ENCODE peak calls at places on chromosomes 1 and 21, in ten cellular contexts. One of them, this sample, is unnamed.

GRCh38 chr1:17891205-17892110 is 136.3 kb downstream of the ACTL8 start:
- DNase-seq in activated CD4-positive, alpha-beta T cell treated with anti-CD3 and anti-CD28 coated beads for 1 hour: no peak
- DNase-seq in A549: no peak
- DNase-seq in brain microvascular endothelial cell: no peak
- DNase-seq in non-pigmented ciliary epithelial cell: no peak
- DNase-seq in iris pigment epithelial cell: no peak
- DNase-seq in stimulated activated CD4-positive, alpha-beta T cell treated with anti-CD3 and anti-CD28 coated beads, Interleukin-15, amount 100 ng/mL, for 1 hour: no peak
- DNase-seq in C1 segment of cervical spinal cord: no peak
- DNase-seq in fibroblast of pulmonary artery: no peak
- DNase-seq in adrenal gland: no peak
- DNase-seq in this sample: no peak

GRCh38 chr1:165581926-165582325 is 38.1 kb downstream of the LRRC52 start:
- DNase-seq in A549: no peak
- DNase-seq in non-pigmented ciliary epithelial cell: no peak
- DNase-seq in fibroblast of pulmonary artery: no peak
- DNase-seq in brain microvascular endothelial cell: no peak
- DNase-seq in adrenal gland: no peak
- DNase-seq in activated CD4-positive, alpha-beta T cell treated with anti-CD3 and anti-CD28 coated beads for 1 hour: no peak
- DNase-seq in iris pigment epithelial cell: no peak
- DNase-seq in stimulated activated CD4-positive, alpha-beta T cell treated with anti-CD3 and anti-CD28 coated beads, Interleukin-15, amount 100 ng/mL, for 1 hour: no peak
- DNase-seq in C1 segment of cervical spinal cord: no peak
- DNase-seq in this sample: no peak

GRCh38 chr21:44952116-44952928 is 12.5 kb downstream of the SLX9 start:
- DNase-seq in A549: no peak
- DNase-seq in activated CD4-positive, alpha-beta T cell treated with anti-CD3 and anti-CD28 coated beads for 1 hour: no peak
- DNase-seq in brain microvascular endothelial cell: no peak
- DNase-seq in stimulated activated CD4-positive, alpha-beta T cell treated with anti-CD3 and anti-CD28 coated beads, Interleukin-15, amount 100 ng/mL, for 1 hour: no peak
- DNase-seq in adrenal gland: no peak
- DNase-seq in non-pigmented ciliary epithelial cell: no peak
- DNase-seq in C1 segment of cervical spinal cord: no peak
- DNase-seq in fibroblast of pulmonary artery: no peak
- DNase-seq in iris pigment epithelial cell: no peak
- DNase-seq in this sample: no peak

GRCh38 chr1:110098222-110099026 is 13.8 kb upstream of the UBL4B start:
- DNase-seq in brain microvascular endothelial cell: no peak
- DNase-seq in adrenal gland: peak
- DNase-seq in iris pigment epithelial cell: no peak
- DNase-seq in non-pigmented ciliary epithelial cell: no peak
- DNase-seq in C1 segment of cervical spinal cord: no peak
- DNase-seq in fibroblast of pulmonary artery: no peak
- DNase-seq in stimulated activated CD4-positive, alpha-beta T cell treated with anti-CD3 and anti-CD28 coated beads, Interleukin-15, amount 100 ng/mL, for 1 hour: no peak
- DNase-seq in activated CD4-positive, alpha-beta T cell treated with anti-CD3 and anti-CD28 coated beads for 1 hour: no peak
- DNase-seq in A549: no peak
- DNase-seq in this sample: no peak

GRCh38 chr21:45209685-45210284 is 77.9 kb downstream of the POFUT2 start:
- DNase-seq in non-pigmented ciliary epithelial cell: no peak
- DNase-seq in fibroblast of pulmonary artery: no peak
- DNase-seq in activated CD4-positive, alpha-beta T cell treated with anti-CD3 and anti-CD28 coated beads for 1 hour: no peak
- DNase-seq in iris pigment epithelial cell: no peak
- DNase-seq in A549: no peak
- DNase-seq in brain microvascular endothelial cell: no peak
- DNase-seq in stimulated activated CD4-positive, alpha-beta T cell treated with anti-CD3 and anti-CD28 coated beads, Interleukin-15, amount 100 ng/mL, for 1 hour: no peak
- DNase-seq in C1 segment of cervical spinal cord: no peak
- DNase-seq in adrenal gland: no peak
- DNase-seq in this sample: no peak

GRCh38 chr1:171817511-171818265 is 23.6 kb upstream of the DNM3 start:
- DNase-seq in C1 segment of cervical spinal cord: no peak
- DNase-seq in brain microvascular endothelial cell: peak
- DNase-seq in iris pigment epithelial cell: peak
- DNase-seq in stimulated activated CD4-positive, alpha-beta T cell treated with anti-CD3 and anti-CD28 coated beads, Interleukin-15, amount 100 ng/mL, for 1 hour: no peak
- DNase-seq in non-pigmented ciliary epithelial cell: no peak
- DNase-seq in adrenal gland: peak
- DNase-seq in fibroblast of pulmonary artery: peak
- DNase-seq in A549: peak
- DNase-seq in activated CD4-positive, alpha-beta T cell treated with anti-CD3 and anti-CD28 coated beads for 1 hour: no peak
- DNase-seq in this sample: no peak

GRCh38 chr1:17860812-17861211 is 105.7 kb downstream of the ACTL8 start:
- DNase-seq in fibroblast of pulmonary artery: no peak
- DNase-seq in iris pigment epithelial cell: no peak
- DNase-seq in brain microvascular endothelial cell: no peak
- DNase-seq in adrenal gland: no peak
- DNase-seq in A549: no peak
- DNase-seq in C1 segment of cervical spinal cord: no peak
- DNase-seq in activated CD4-positive, alpha-beta T cell treated with anti-CD3 and anti-CD28 coated beads for 1 hour: no peak
- DNase-seq in stimulated activated CD4-positive, alpha-beta T cell treated with anti-CD3 and anti-CD28 coated beads, Interleukin-15, amount 100 ng/mL, for 1 hour: no peak
- DNase-seq in non-pigmented ciliary epithelial cell: no peak
- DNase-seq in this sample: no peak

GRCh38 chr1:64308856-64309255 is 105.4 kb downstream of the UBE2U start:
- DNase-seq in A549: no peak
- DNase-seq in adrenal gland: no peak
- DNase-seq in non-pigmented ciliary epithelial cell: no peak
- DNase-seq in fibroblast of pulmonary artery: no peak
- DNase-seq in stimulated activated CD4-positive, alpha-beta T cell treated with anti-CD3 and anti-CD28 coated beads, Interleukin-15, amount 100 ng/mL, for 1 hour: no peak
- DNase-seq in C1 segment of cervical spinal cord: peak
- DNase-seq in iris pigment epithelial cell: peak
- DNase-seq in activated CD4-positive, alpha-beta T cell treated with anti-CD3 and anti-CD28 coated beads for 1 hour: no peak
- DNase-seq in brain microvascular endothelial cell: no peak
- DNase-seq in this sample: no peak

GRCh38 chr1:70919924-70920323 is 127.7 kb downstream of the PTGER3 start:
- DNase-seq in stimulated activated CD4-positive, alpha-beta T cell treated with anti-CD3 and anti-CD28 coated beads, Interleukin-15, amount 100 ng/mL, for 1 hour: no peak
- DNase-seq in non-pigmented ciliary epithelial cell: no peak
- DNase-seq in iris pigment epithelial cell: no peak
- DNase-seq in adrenal gland: no peak
- DNase-seq in brain microvascular endothelial cell: no peak
- DNase-seq in A549: no peak
- DNase-seq in fibroblast of pulmonary artery: no peak
- DNase-seq in C1 segment of cervical spinal cord: no peak
- DNase-seq in activated CD4-positive, alpha-beta T cell treated with anti-CD3 and anti-CD28 coated beads for 1 hour: no peak
- DNase-seq in this sample: no peak

GRCh38 chr1:159015440-159015909 is 5.8 kb downstream of the IFI16 start:
- DNase-seq in stimulated activated CD4-positive, alpha-beta T cell treated with anti-CD3 and anti-CD28 coated beads, Interleukin-15, amount 100 ng/mL, for 1 hour: peak
- DNase-seq in A549: no peak
- DNase-seq in non-pigmented ciliary epithelial cell: peak
- DNase-seq in C1 segment of cervical spinal cord: peak
- DNase-seq in adrenal gland: peak
- DNase-seq in brain microvascular endothelial cell: peak
- DNase-seq in iris pigment epithelial cell: peak
- DNase-seq in activated CD4-positive, alpha-beta T cell treated with anti-CD3 and anti-CD28 coated beads for 1 hour: peak
- DNase-seq in fibroblast of pulmonary artery: peak
- DNase-seq in this sample: peak

GRCh38 chr1:51445346-51446090 is 73.5 kb downstream of the EPS15 start:
- DNase-seq in fibroblast of pulmonary artery: no peak
- DNase-seq in activated CD4-positive, alpha-beta T cell treated with anti-CD3 and anti-CD28 coated beads for 1 hour: no peak
- DNase-seq in non-pigmented ciliary epithelial cell: no peak
- DNase-seq in brain microvascular endothelial cell: no peak
- DNase-seq in C1 segment of cervical spinal cord: no peak
- DNase-seq in iris pigment epithelial cell: peak
- DNase-seq in stimulated activated CD4-positive, alpha-beta T cell treated with anti-CD3 and anti-CD28 coated beads, Interleukin-15, amount 100 ng/mL, for 1 hour: no peak
- DNase-seq in adrenal gland: no peak
- DNase-seq in A549: no peak
- DNase-seq in this sample: no peak

GRCh38 chr1:20081331-20081810 is 11.4 kb downstream of the PLA2G5 start:
- DNase-seq in brain microvascular endothelial cell: no peak
- DNase-seq in fibroblast of pulmonary artery: no peak
- DNase-seq in adrenal gland: no peak
- DNase-seq in A549: no peak
- DNase-seq in activated CD4-positive, alpha-beta T cell treated with anti-CD3 and anti-CD28 coated beads for 1 hour: no peak
- DNase-seq in iris pigment epithelial cell: no peak
- DNase-seq in C1 segment of cervical spinal cord: no peak
- DNase-seq in stimulated activated CD4-positive, alpha-beta T cell treated with anti-CD3 and anti-CD28 coated beads, Interleukin-15, amount 100 ng/mL, for 1 hour: no peak
- DNase-seq in non-pigmented ciliary epithelial cell: no peak
- DNase-seq in this sample: no peak

GRCh38 chr1:159839135-159839849 is 12.6 kb downstream of the SLAMF8 start:
- DNase-seq in A549: no peak
- DNase-seq in C1 segment of cervical spinal cord: no peak
- DNase-seq in non-pigmented ciliary epithelial cell: no peak
- DNase-seq in stimulated activated CD4-positive, alpha-beta T cell treated with anti-CD3 and anti-CD28 coated beads, Interleukin-15, amount 100 ng/mL, for 1 hour: no peak
- DNase-seq in fibroblast of pulmonary artery: no peak
- DNase-seq in iris pigment epithelial cell: no peak
- DNase-seq in adrenal gland: no peak
- DNase-seq in brain microvascular endothelial cell: no peak
- DNase-seq in activated CD4-positive, alpha-beta T cell treated with anti-CD3 and anti-CD28 coated beads for 1 hour: no peak
- DNase-seq in this sample: no peak

GRCh38 chr1:86774305-86775304 is 70.2 kb downstream of the SH3GLB1 start:
- DNase-seq in C1 segment of cervical spinal cord: no peak
- DNase-seq in activated CD4-positive, alpha-beta T cell treated with anti-CD3 and anti-CD28 coated beads for 1 hour: no peak
- DNase-seq in brain microvascular endothelial cell: peak
- DNase-seq in non-pigmented ciliary epithelial cell: peak
- DNase-seq in A549: peak
- DNase-seq in iris pigment epithelial cell: peak
- DNase-seq in adrenal gland: peak
- DNase-seq in fibroblast of pulmonary artery: peak
- DNase-seq in stimulated activated CD4-positive, alpha-beta T cell treated with anti-CD3 and anti-CD28 coated beads, Interleukin-15, amount 100 ng/mL, for 1 hour: no peak
- DNase-seq in this sample: peak

GRCh38 chr1:223223091-223223995 is 80.3 kb upstream of the TLR5 start:
- DNase-seq in non-pigmented ciliary epithelial cell: no peak
- DNase-seq in stimulated activated CD4-positive, alpha-beta T cell treated with anti-CD3 and anti-CD28 coated beads, Interleukin-15, amount 100 ng/mL, for 1 hour: no peak
- DNase-seq in brain microvascular endothelial cell: no peak
- DNase-seq in A549: no peak
- DNase-seq in iris pigment epithelial cell: no peak
- DNase-seq in C1 segment of cervical spinal cord: no peak
- DNase-seq in fibroblast of pulmonary artery: no peak
- DNase-seq in adrenal gland: no peak
- DNase-seq in activated CD4-positive, alpha-beta T cell treated with anti-CD3 and anti-CD28 coated beads for 1 hour: no peak
- DNase-seq in this sample: no peak

GRCh38 chr1:121444096-121444495 is 259.3 kb downstream of the SRGAP2C start:
- DNase-seq in stimulated activated CD4-positive, alpha-beta T cell treated with anti-CD3 and anti-CD28 coated beads, Interleukin-15, amount 100 ng/mL, for 1 hour: no peak
- DNase-seq in A549: no peak
- DNase-seq in iris pigment epithelial cell: no peak
- DNase-seq in adrenal gland: no peak
- DNase-seq in C1 segment of cervical spinal cord: no peak
- DNase-seq in activated CD4-positive, alpha-beta T cell treated with anti-CD3 and anti-CD28 coated beads for 1 hour: no peak
- DNase-seq in brain microvascular endothelial cell: no peak
- DNase-seq in non-pigmented ciliary epithelial cell: no peak
- DNase-seq in fibroblast of pulmonary artery: no peak
- DNase-seq in this sample: no peak

GRCh38 chr1:76074321-76075187 is at the start of gene ST6GALNAC3:
- DNase-seq in brain microvascular endothelial cell: peak
- DNase-seq in C1 segment of cervical spinal cord: peak
- DNase-seq in fibroblast of pulmonary artery: peak
- DNase-seq in iris pigment epithelial cell: peak
- DNase-seq in non-pigmented ciliary epithelial cell: no peak
- DNase-seq in A549: peak
- DNase-seq in stimulated activated CD4-positive, alpha-beta T cell treated with anti-CD3 and anti-CD28 coated beads, Interleukin-15, amount 100 ng/mL, for 1 hour: peak
- DNase-seq in adrenal gland: peak
- DNase-seq in activated CD4-positive, alpha-beta T cell treated with anti-CD3 and anti-CD28 coated beads for 1 hour: peak
- DNase-seq in this sample: peak

GRCh38 chr1:85240659-85241058 is 18.8 kb downstream of the C1orf52 start:
- DNase-seq in brain microvascular endothelial cell: no peak
- DNase-seq in non-pigmented ciliary epithelial cell: no peak
- DNase-seq in fibroblast of pulmonary artery: peak
- DNase-seq in C1 segment of cervical spinal cord: no peak
- DNase-seq in stimulated activated CD4-positive, alpha-beta T cell treated with anti-CD3 and anti-CD28 coated beads, Interleukin-15, amount 100 ng/mL, for 1 hour: no peak
- DNase-seq in A549: no peak
- DNase-seq in activated CD4-positive, alpha-beta T cell treated with anti-CD3 and anti-CD28 coated beads for 1 hour: no peak
- DNase-seq in adrenal gland: no peak
- DNase-seq in iris pigment epithelial cell: peak
- DNase-seq in this sample: no peak

GRCh38 chr21:28018741-28019669 is 973.7 kb downstream of the LTN1 start:
- DNase-seq in activated CD4-positive, alpha-beta T cell treated with anti-CD3 and anti-CD28 coated beads for 1 hour: no peak
- DNase-seq in A549: no peak
- DNase-seq in non-pigmented ciliary epithelial cell: no peak
- DNase-seq in brain microvascular endothelial cell: no peak
- DNase-seq in iris pigment epithelial cell: peak
- DNase-seq in fibroblast of pulmonary artery: no peak
- DNase-seq in stimulated activated CD4-positive, alpha-beta T cell treated with anti-CD3 and anti-CD28 coated beads, Interleukin-15, amount 100 ng/mL, for 1 hour: no peak
- DNase-seq in C1 segment of cervical spinal cord: peak
- DNase-seq in adrenal gland: peak
- DNase-seq in this sample: no peak